ENCODE peak calls at places on chromosomes 12 and 14, in nine cellular contexts. I, J, E, G, M, N, Y, F and O are unnamed samples.

GRCh38 chr12:6765634-6766581 is at the start of gene PTMS:
- DNase-seq in I (no peak), J (peak), E (no peak), G (peak), M (peak), N (no peak), Y (peak), F (peak), O (peak)

GRCh38 chr12:98127854-98128253 is 387.5 kb upstream of the TMPO start:
- DNase-seq in I (no peak), J (no peak), E (no peak), G (no peak), M (no peak), N (no peak), Y (no peak), F (no peak), O (no peak)

GRCh38 chr12:12947902-12948301 is 4.1 kb downstream of the GPRC5D start:
- DNase-seq in I (no peak), J (no peak), E (no peak), G (no peak), M (no peak), N (no peak), Y (no peak), F (no peak), O (no peak)

GRCh38 chr12:93782854-93783253 is 105.7 kb downstream of the CRADD start:
- DNase-seq in I (no peak), J (no peak), E (no peak), G (no peak), M (no peak), N (no peak), Y (no peak), F (no peak), O (no peak)

GRCh38 chr14:78698991-78699390 is 528.8 kb downstream of the NRXN3 start:
- DNase-seq in I (no peak), J (no peak), E (no peak), G (no peak), M (no peak), N (no peak), Y (no peak), F (no peak), O (no peak)

GRCh38 chr12:100897240-100897639 is 102.7 kb downstream of the ANO4 start:
- DNase-seq in I (no peak), J (no peak), E (no peak), G (no peak), M (no peak), N (no peak), Y (peak), F (no peak), O (no peak)

GRCh38 chr14:22039938-22040780 is 366.5 kb upstream of the OR4E1 start:
- DNase-seq in I (peak), J (no peak), E (peak), G (no peak), M (peak), N (no peak), Y (no peak), F (no peak), O (no peak)

GRCh38 chr14:38256358-38256840 is 506 bp upstream of the CLEC14A start:
- DNase-seq in I (no peak), J (no peak), E (no peak), G (peak), M (peak), N (no peak), Y (no peak), F (no peak), O (no peak)

GRCh38 chr12:23757541-23757962 is 191.9 kb downstream of the SOX5 start:
- DNase-seq in I (no peak), J (no peak), E (no peak), G (no peak), M (no peak), N (no peak), Y (no peak), F (no peak), O (no peak)

GRCh38 chr14:68908860-68909259 is 70.2 kb downstream of the ACTN1 start:
- DNase-seq in I (no peak), J (no peak), E (no peak), G (no peak), M (no peak), N (no peak), Y (no peak), F (no peak), O (no peak)

GRCh38 chr14:90695997-90696681 is 120.1 kb downstream of the TTC7B start:
- DNase-seq in I (no peak), J (no peak), E (no peak), G (no peak), M (no peak), N (no peak), Y (no peak), F (no peak), O (no peak)

GRCh38 chr12:39341179-39341578 is 101.7 kb downstream of the KIF21A start:
- DNase-seq in I (no peak), J (no peak), E (no peak), G (no peak), M (no peak), N (no peak), Y (no peak), F (no peak), O (no peak)

GRCh38 chr12:117641885-117642284 is 280.5 kb upstream of the NOS1 start:
- DNase-seq in I (no peak), J (no peak), E (no peak), G (no peak), M (no peak), N (no peak), Y (no peak), F (no peak), O (no peak)

GRCh38 chr14:58281969-58282368 is 16.4 kb upstream of the ARID4A start:
- DNase-seq in I (no peak), J (no peak), E (no peak), G (no peak), M (no peak), N (no peak), Y (no peak), F (no peak), O (no peak)

GRCh38 chr12:93563807-93564538 is 8.5 kb upstream of the SOCS2 start:
- DNase-seq in I (no peak), J (no peak), E (no peak), G (no peak), M (peak), N (no peak), Y (no peak), F (no peak), O (no peak)

GRCh38 chr12:68229956-68230355 is 4.3 kb upstream of the IL26 start:
- DNase-seq in I (no peak), J (no peak), E (no peak), G (no peak), M (no peak), N (no peak), Y (no peak), F (no peak), O (no peak)

GRCh38 chr14:103995876-103996275 is 53.5 kb upstream of the RD3L start:
- DNase-seq in I (no peak), J (no peak), E (no peak), G (no peak), M (no peak), N (no peak), Y (no peak), F (no peak), O (no peak)

GRCh38 chr12:90622431-90622830 is 332.5 kb downstream of the CCER1 start:
- DNase-seq in I (no peak), J (no peak), E (no peak), G (no peak), M (peak), N (no peak), Y (no peak), F (no peak), O (no peak)

GRCh38 chr12:93990832-93991748 is 157.3 kb upstream of the PLXNC1 start:
- DNase-seq in I (no peak), J (no peak), E (no peak), G (peak), M (peak), N (no peak), Y (peak), F (no peak), O (peak)

GRCh38 chr12:130603566-130603965 is 112.5 kb downstream of the RIMBP2 start:
- DNase-seq in I (no peak), J (no peak), E (no peak), G (no peak), M (no peak), N (no peak), Y (no peak), F (no peak), O (no peak)

GRCh38 chr12:124655317-124656213 is 88.2 kb upstream of the NCOR2 start:
- DNase-seq in I (no peak), J (peak), E (no peak), G (peak), M (peak), N (no peak), Y (peak), F (peak), O (peak)

GRCh38 chr14:51552275-51552674 is 99.4 kb upstream of the FRMD6 start:
- DNase-seq in I (no peak), J (no peak), E (no peak), G (no peak), M (no peak), N (no peak), Y (no peak), F (no peak), O (no peak)

GRCh38 chr14:102654298-102654697 is 61.8 kb downstream of the RCOR1 start:
- DNase-seq in I (no peak), J (no peak), E (peak), G (no peak), M (no peak), N (no peak), Y (no peak), F (no peak), O (no peak)